ENCODE peak calls at places on chromosome 12, in eight cellular contexts. X is breast epithelium; H is H1; M is heart left ventricle; O is CD4-positive, CD25-positive, alpha-beta regulatory T cell; N is lower lobe of right lung; W is psoas muscle; U is tibial artery. A is an unnamed sample.

GRCh38 chr12:24561411-24561871 is 387.5 kb downstream of the BCAT1 start:
- DNase-seq in O (no peak), X (no peak), W (no peak), H (no peak), M (no peak), U (no peak), N (no peak), A (no peak)

GRCh38 chr12:120849765-120850164 is 54.4 kb downstream of the SPPL3 start:
- DNase-seq in N (no peak), M (no peak), W (no peak), H (no peak), X (no peak), U (no peak), O (no peak), A (no peak)

GRCh38 chr12:107468976-107469375 is 216.6 kb upstream of the PWP1 start:
- DNase-seq in H (no peak), W (no peak), O (no peak), X (no peak), M (no peak), U (no peak), N (no peak), A (no peak)

GRCh38 chr12:111467092-111467861 is 61.6 kb downstream of the SH2B3 start:
- DNase-seq in N (no peak), W (no peak), H (peak), X (no peak), M (no peak), O (peak), U (no peak), A (no peak)

GRCh38 chr12:31896514-31897039 is 62.6 kb upstream of the RESF1 start:
- DNase-seq in N (no peak), W (no peak), H (no peak), M (peak), O (peak), U (no peak), X (no peak), A (no peak)

GRCh38 chr12:131085125-131085815 is 131.6 kb downstream of the ADGRD1 start:
- DNase-seq in N (peak), U (peak), O (no peak), M (peak), H (no peak), W (peak), X (no peak), A (peak)

GRCh38 chr12:27284751-27285150 is 40.7 kb downstream of the STK38L start:
- DNase-seq in N (no peak), M (no peak), O (no peak), X (no peak), U (no peak), W (no peak), H (no peak), A (no peak)

GRCh38 chr12:76081909-76082308 is 2.6 kb downstream of the NAP1L1 start:
- DNase-seq in X (no peak), M (no peak), W (no peak), H (no peak), N (no peak), O (no peak), U (no peak), A (no peak)

GRCh38 chr12:24600996-24601395 is 347.9 kb downstream of the BCAT1 start:
- DNase-seq in H (no peak), O (no peak), N (no peak), U (no peak), M (no peak), W (no peak), X (no peak), A (no peak)

GRCh38 chr12:13144266-13144828 is 40.9 kb upstream of the GSG1 start:
- DNase-seq in H (no peak), M (no peak), X (no peak), U (no peak), W (no peak), O (peak), N (no peak), A (no peak)

GRCh38 chr12:93530358-93530757 is 42.1 kb upstream of the SOCS2 start:
- DNase-seq in H (no peak), O (peak), M (no peak), U (no peak), W (no peak), X (no peak), N (no peak), A (no peak)

GRCh38 chr12:55996201-55996714 is 818 bp upstream of the SUOX start:
- DNase-seq in O (peak), H (peak), X (no peak), U (no peak), W (peak), M (peak), N (no peak), A (no peak)

GRCh38 chr12:113103756-113104450 is 31.7 kb downstream of the RASAL1 start:
- DNase-seq in N (peak), X (no peak), O (peak), H (peak), U (no peak), M (no peak), W (no peak), A (no peak)

GRCh38 chr12:113860950-113861349 is 105.2 kb downstream of the RBM19 start:
- DNase-seq in N (no peak), O (no peak), X (no peak), H (no peak), U (no peak), W (no peak), M (no peak), A (no peak)

GRCh38 chr12:75349946-75350345 is 15.5 kb downstream of the GLIPR1L1 start:
- DNase-seq in W (no peak), H (no peak), O (no peak), U (no peak), M (no peak), X (no peak), N (no peak), A (no peak)

GRCh38 chr12:122951406-122951805 is 14.9 kb downstream of the ABCB9 start:
- DNase-seq in N (no peak), X (no peak), M (no peak), W (no peak), U (no peak), H (no peak), O (no peak), A (no peak)

GRCh38 chr12:68565391-68565903 is 45.3 kb upstream of the RAP1B start:
- DNase-seq in N (no peak), X (no peak), H (no peak), O (peak), U (no peak), M (no peak), W (no peak), A (no peak)

GRCh38 chr12:65640489-65640901 is 183.8 kb upstream of the HMGA2 start:
- DNase-seq in H (no peak), U (no peak), X (no peak), N (no peak), W (no peak), M (no peak), O (no peak), A (no peak)

GRCh38 chr12:65636436-65636835 is 187.8 kb upstream of the HMGA2 start:
- DNase-seq in N (no peak), M (no peak), H (no peak), O (no peak), U (no peak), W (no peak), X (no peak), A (no peak)

GRCh38 chr12:65637150-65637549 is 187.1 kb upstream of the HMGA2 start:
- DNase-seq in U (no peak), M (no peak), X (no peak), N (no peak), H (no peak), W (no peak), O (no peak), A (no peak)

GRCh38 chr12:65638324-65638723 is 186.0 kb upstream of the HMGA2 start:
- DNase-seq in U (no peak), M (no peak), N (no peak), W (no peak), H (no peak), O (no peak), X (no peak), A (no peak)

DNA sequence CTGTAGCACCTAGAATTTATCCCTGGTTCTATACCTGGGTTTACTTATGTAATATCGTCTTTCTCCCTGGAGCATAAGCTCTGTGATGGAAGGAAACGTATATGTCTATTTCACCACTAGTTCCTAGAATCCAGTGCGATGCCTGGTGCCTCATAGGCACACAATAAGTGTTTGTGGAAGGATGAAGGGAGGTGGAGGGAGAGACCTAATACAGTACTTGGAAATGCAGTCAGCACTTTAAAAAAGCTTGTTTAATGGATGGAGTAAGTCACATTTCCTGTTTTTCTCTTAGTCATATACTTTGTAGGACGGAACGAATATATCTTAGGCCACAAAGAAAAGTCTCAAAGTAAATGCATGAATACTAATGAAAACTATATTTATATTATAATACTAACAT is 186.5 kb upstream of the HMGA2 start:
- DNase-seq in O (no peak), U (no peak), H (no peak), N (no peak), M (no peak), X (no peak), W (no peak), A (no peak)
- H3K27ac ChIP-seq in O (no peak), U (no peak), H (no peak), N (no peak), M (no peak), X (no peak), W (no peak), A (no peak)

GRCh38 chr12:54562720-54563356 is 13.4 kb downstream of the PDE1B start:
- DNase-seq in H (no peak), N (no peak), O (no peak), M (no peak), U (no peak), X (no peak), W (no peak), A (no peak)

GRCh38 chr12:54558759-54559158 is 9.4 kb downstream of the PDE1B start:
- DNase-seq in U (no peak), X (no peak), N (no peak), M (no peak), O (no peak), W (no peak), H (no peak), A (no peak)

GRCh38 chr12:54563787-54564186 is 14.4 kb downstream of the PDE1B start:
- DNase-seq in H (no peak), O (no peak), U (no peak), M (no peak), X (no peak), W (no peak), N (no peak), A (no peak)

GRCh38 chr12:54560374-54560858 is 11.0 kb downstream of the PDE1B start:
- DNase-seq in H (peak), N (peak), M (peak), W (peak), X (peak), O (peak), U (peak), A (peak)

GRCh38 chr12:54561164-54561563 is 11.8 kb downstream of the PDE1B start:
- DNase-seq in M (peak), H (no peak), O (no peak), W (no peak), X (no peak), N (peak), U (peak), A (peak)
- H3K4me3 ChIP-seq in M (peak), H (no peak), O (peak), W (peak), X (peak), N (peak), U (peak), A (peak)

GRCh38 chr12:77685906-77686305 is 144.8 kb upstream of the NAV3 start:
- DNase-seq in M (no peak), H (no peak), O (no peak), N (no peak), W (no peak), X (no peak), U (no peak), A (no peak)
- H3K27ac ChIP-seq in M (no peak), H (no peak), O (no peak), N (no peak), W (no peak), X (no peak), U (no peak), A (no peak)

DNA sequence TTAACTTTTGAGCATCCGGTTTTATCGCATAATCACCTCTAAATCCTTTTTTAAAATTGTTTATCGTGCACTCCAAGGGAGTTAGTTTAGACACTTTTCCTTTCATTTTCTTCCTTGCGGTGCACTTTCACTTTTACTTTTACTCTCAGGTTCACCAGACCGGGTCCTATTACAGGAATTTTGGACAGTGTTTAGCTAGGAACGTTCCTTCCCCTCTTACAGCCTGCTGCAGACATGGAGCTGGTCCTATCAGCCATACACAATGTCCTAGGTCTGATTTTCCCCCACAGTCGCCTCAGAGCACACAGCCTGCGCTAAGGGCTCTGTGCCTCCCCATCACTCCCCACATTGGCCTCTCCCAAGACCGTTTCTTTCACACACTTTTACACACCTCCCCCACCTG is 103.9 kb downstream of the ALG10 start:
- DNase-seq in W (no peak), X (no peak), O (peak), H (no peak), N (no peak), M (no peak), U (no peak), A (no peak)
- H3K4me3 ChIP-seq in W (no peak), X (peak), O (peak), H (no peak), N (peak), M (peak), U (no peak), A (no peak)

DNA sequence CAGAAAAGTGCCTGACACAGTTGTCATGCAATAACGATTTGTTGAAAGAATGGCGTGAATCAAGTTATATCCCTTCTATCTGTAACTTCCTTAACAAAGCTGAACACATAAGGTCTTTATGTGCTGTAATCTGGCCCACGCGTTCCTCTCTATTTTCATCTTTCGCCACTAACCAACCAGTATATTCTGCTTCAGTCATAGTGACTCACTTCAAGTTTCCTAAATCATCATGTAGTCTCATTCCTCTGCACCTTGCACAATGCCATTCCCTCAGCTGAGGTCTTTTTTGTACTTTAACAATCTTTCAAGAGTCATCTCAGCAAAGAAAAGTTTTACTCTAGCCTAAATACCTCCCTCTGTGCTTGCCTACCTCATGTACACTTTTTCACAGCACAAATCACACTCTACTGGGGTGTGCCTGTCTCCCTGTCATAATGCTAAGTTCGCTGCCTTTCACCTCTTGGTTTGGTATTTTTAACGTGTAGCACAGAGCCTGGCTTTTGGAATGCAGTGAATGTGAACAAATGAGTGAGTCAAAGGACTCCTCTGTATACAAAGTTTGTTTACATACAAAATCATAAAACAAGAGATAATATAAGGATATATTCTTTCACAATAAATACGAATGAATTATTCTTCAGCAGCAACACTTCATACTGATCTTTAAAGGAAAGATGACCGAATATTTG is 2.9 kb upstream of the CMAS start:
- DNase-seq in N (no peak), O (no peak), H (no peak), W (no peak), X (no peak), U (no peak), M (no peak), A (no peak)
- H3K27ac ChIP-seq in N (no peak), O (no peak), H (no peak), W (no peak), X (no peak), U (no peak), M (no peak), A (no peak)

A was measured in aorta.